ENCODE peak calls at places on chromosomes 2 and 18, in five cellular contexts. One of them, this sample, is unnamed.

GRCh38 chr18:48848641-48849143 is 102.1 kb downstream of the SMAD7 start:
- DNase-seq in stimulated activated CD8-positive, alpha-beta memory T cell treated with anti-CD3 and anti-CD28 coated beads, Interleukin-2, amount 100 ng/mL, for 1 hour: no peak
- DNase-seq in kidney: no peak
- DNase-seq in RKO: no peak
- DNase-seq in kidney epithelial cell: no peak
- DNase-seq in this sample: no peak

GRCh38 chr2:217790681-217791392 is 212.0 kb downstream of the TNS1 start:
- DNase-seq in kidney epithelial cell: no peak
- DNase-seq in kidney: no peak
- DNase-seq in stimulated activated CD8-positive, alpha-beta memory T cell treated with anti-CD3 and anti-CD28 coated beads, Interleukin-2, amount 100 ng/mL, for 1 hour: no peak
- DNase-seq in RKO: peak
- DNase-seq in this sample: peak

GRCh38 chr2:143426296-143426695 is 297.1 kb downstream of the ARHGAP15 start:
- DNase-seq in stimulated activated CD8-positive, alpha-beta memory T cell treated with anti-CD3 and anti-CD28 coated beads, Interleukin-2, amount 100 ng/mL, for 1 hour: no peak
- DNase-seq in kidney epithelial cell: peak
- DNase-seq in RKO: peak
- DNase-seq in kidney: no peak
- DNase-seq in this sample: no peak

GRCh38 chr2:199310654-199311275 is 147.0 kb downstream of the SATB2 start:
- DNase-seq in RKO: no peak
- DNase-seq in kidney epithelial cell: no peak
- DNase-seq in kidney: no peak
- DNase-seq in stimulated activated CD8-positive, alpha-beta memory T cell treated with anti-CD3 and anti-CD28 coated beads, Interleukin-2, amount 100 ng/mL, for 1 hour: no peak
- DNase-seq in this sample: no peak

GRCh38 chr2:25714740-25715139 is 41.4 kb upstream of the DTNB start:
- DNase-seq in kidney: no peak
- DNase-seq in RKO: peak
- DNase-seq in kidney epithelial cell: no peak
- DNase-seq in stimulated activated CD8-positive, alpha-beta memory T cell treated with anti-CD3 and anti-CD28 coated beads, Interleukin-2, amount 100 ng/mL, for 1 hour: no peak
- DNase-seq in this sample: no peak

GRCh38 chr2:42964444-42965081 is 172.2 kb upstream of the HAAO start:
- DNase-seq in kidney epithelial cell: no peak
- DNase-seq in stimulated activated CD8-positive, alpha-beta memory T cell treated with anti-CD3 and anti-CD28 coated beads, Interleukin-2, amount 100 ng/mL, for 1 hour: no peak
- DNase-seq in kidney: peak
- DNase-seq in RKO: no peak
- DNase-seq in this sample: peak

GRCh38 chr2:14944562-14945346 is 312.2 kb downstream of the LRATD1 start:
- DNase-seq in RKO: peak
- DNase-seq in kidney epithelial cell: no peak
- DNase-seq in stimulated activated CD8-positive, alpha-beta memory T cell treated with anti-CD3 and anti-CD28 coated beads, Interleukin-2, amount 100 ng/mL, for 1 hour: no peak
- DNase-seq in kidney: no peak
- DNase-seq in this sample: no peak

GRCh38 chr2:6184532-6185302 is 492.5 kb downstream of the SOX11 start:
- DNase-seq in kidney: no peak
- DNase-seq in kidney epithelial cell: peak
- DNase-seq in stimulated activated CD8-positive, alpha-beta memory T cell treated with anti-CD3 and anti-CD28 coated beads, Interleukin-2, amount 100 ng/mL, for 1 hour: no peak
- DNase-seq in RKO: no peak
- DNase-seq in this sample: no peak

GRCh38 chr18:3579701-3580100 is 129.7 kb downstream of the TGIF1 start:
- DNase-seq in kidney: no peak
- DNase-seq in RKO: peak
- DNase-seq in kidney epithelial cell: peak
- DNase-seq in stimulated activated CD8-positive, alpha-beta memory T cell treated with anti-CD3 and anti-CD28 coated beads, Interleukin-2, amount 100 ng/mL, for 1 hour: no peak
- DNase-seq in this sample: no peak

GRCh38 chr2:81327916-81328315 is 1023.4 kb upstream of the LRRTM1 start:
- DNase-seq in kidney: no peak
- DNase-seq in RKO: no peak
- DNase-seq in kidney epithelial cell: no peak
- DNase-seq in stimulated activated CD8-positive, alpha-beta memory T cell treated with anti-CD3 and anti-CD28 coated beads, Interleukin-2, amount 100 ng/mL, for 1 hour: no peak
- DNase-seq in this sample: peak

GRCh38 chr2:140455312-140455711 is 1675.1 kb upstream of the NXPH2 start:
- DNase-seq in stimulated activated CD8-positive, alpha-beta memory T cell treated with anti-CD3 and anti-CD28 coated beads, Interleukin-2, amount 100 ng/mL, for 1 hour: no peak
- DNase-seq in kidney: no peak
- DNase-seq in RKO: no peak
- DNase-seq in kidney epithelial cell: no peak
- DNase-seq in this sample: no peak

GRCh38 chr2:161436411-161436810 is 20.3 kb downstream of the TBR1 start:
- DNase-seq in kidney epithelial cell: no peak
- DNase-seq in RKO: peak
- DNase-seq in stimulated activated CD8-positive, alpha-beta memory T cell treated with anti-CD3 and anti-CD28 coated beads, Interleukin-2, amount 100 ng/mL, for 1 hour: no peak
- DNase-seq in kidney: no peak
- DNase-seq in this sample: no peak

GRCh38 chr18:25592804-25593360 is 240.9 kb upstream of the ZNF521 start:
- DNase-seq in stimulated activated CD8-positive, alpha-beta memory T cell treated with anti-CD3 and anti-CD28 coated beads, Interleukin-2, amount 100 ng/mL, for 1 hour: no peak
- DNase-seq in kidney: no peak
- DNase-seq in kidney epithelial cell: no peak
- DNase-seq in RKO: no peak
- DNase-seq in this sample: no peak

GRCh38 chr2:128901572-128902391 is 583.1 kb upstream of the HS6ST1 start:
- DNase-seq in kidney epithelial cell: no peak
- DNase-seq in RKO: no peak
- DNase-seq in stimulated activated CD8-positive, alpha-beta memory T cell treated with anti-CD3 and anti-CD28 coated beads, Interleukin-2, amount 100 ng/mL, for 1 hour: no peak
- DNase-seq in kidney: peak
- DNase-seq in this sample: no peak

GRCh38 chr2:144127693-144128092 is 392.2 kb downstream of the ZEB2 start:
- DNase-seq in RKO: no peak
- DNase-seq in kidney: no peak
- DNase-seq in stimulated activated CD8-positive, alpha-beta memory T cell treated with anti-CD3 and anti-CD28 coated beads, Interleukin-2, amount 100 ng/mL, for 1 hour: no peak
- DNase-seq in kidney epithelial cell: no peak
- DNase-seq in this sample: no peak

GRCh38 chr2:225428360-225428759 is 28.9 kb downstream of the NYAP2 start:
- DNase-seq in RKO: no peak
- DNase-seq in kidney epithelial cell: no peak
- DNase-seq in kidney: no peak
- DNase-seq in stimulated activated CD8-positive, alpha-beta memory T cell treated with anti-CD3 and anti-CD28 coated beads, Interleukin-2, amount 100 ng/mL, for 1 hour: no peak
- DNase-seq in this sample: no peak

GRCh38 chr18:53426656-53427055 is 797.8 kb downstream of the MBD2 start:
- DNase-seq in stimulated activated CD8-positive, alpha-beta memory T cell treated with anti-CD3 and anti-CD28 coated beads, Interleukin-2, amount 100 ng/mL, for 1 hour: no peak
- DNase-seq in kidney: no peak
- DNase-seq in RKO: no peak
- DNase-seq in kidney epithelial cell: no peak
- DNase-seq in this sample: no peak

GRCh38 chr2:43848174-43848573 is 9.4 kb downstream of the ABCG8 start:
- DNase-seq in kidney: no peak
- DNase-seq in RKO: no peak
- DNase-seq in kidney epithelial cell: no peak
- DNase-seq in stimulated activated CD8-positive, alpha-beta memory T cell treated with anti-CD3 and anti-CD28 coated beads, Interleukin-2, amount 100 ng/mL, for 1 hour: no peak
- DNase-seq in this sample: no peak

GRCh38 chr2:201130524-201131186 is 14.7 kb downstream of the CFLAR start:
- DNase-seq in stimulated activated CD8-positive, alpha-beta memory T cell treated with anti-CD3 and anti-CD28 coated beads, Interleukin-2, amount 100 ng/mL, for 1 hour: no peak
- DNase-seq in kidney: no peak
- DNase-seq in RKO: peak
- DNase-seq in kidney epithelial cell: no peak
- DNase-seq in this sample: peak

GRCh38 chr18:23835506-23835905 is 146.3 kb downstream of the LAMA3 start:
- DNase-seq in kidney epithelial cell: no peak
- DNase-seq in stimulated activated CD8-positive, alpha-beta memory T cell treated with anti-CD3 and anti-CD28 coated beads, Interleukin-2, amount 100 ng/mL, for 1 hour: no peak
- DNase-seq in RKO: no peak
- DNase-seq in kidney: no peak
- DNase-seq in this sample: no peak

GRCh38 chr2:132654968-132655367 is 15.0 kb downstream of the LYPD1 start:
- DNase-seq in kidney epithelial cell: no peak
- DNase-seq in RKO: no peak
- DNase-seq in stimulated activated CD8-positive, alpha-beta memory T cell treated with anti-CD3 and anti-CD28 coated beads, Interleukin-2, amount 100 ng/mL, for 1 hour: no peak
- DNase-seq in kidney: no peak
- DNase-seq in this sample: no peak

GRCh38 chr2:25825238-25825637 is 53.0 kb downstream of the ASXL2 start:
- DNase-seq in kidney: no peak
- DNase-seq in stimulated activated CD8-positive, alpha-beta memory T cell treated with anti-CD3 and anti-CD28 coated beads, Interleukin-2, amount 100 ng/mL, for 1 hour: no peak
- DNase-seq in kidney epithelial cell: no peak
- DNase-seq in RKO: no peak
- DNase-seq in this sample: no peak

GRCh38 chr18:58113337-58113736 is 69.3 kb downstream of the NEDD4L start:
- DNase-seq in stimulated activated CD8-positive, alpha-beta memory T cell treated with anti-CD3 and anti-CD28 coated beads, Interleukin-2, amount 100 ng/mL, for 1 hour: no peak
- DNase-seq in kidney: no peak
- DNase-seq in kidney epithelial cell: no peak
- DNase-seq in RKO: no peak
- DNase-seq in this sample: no peak

GRCh38 chr2:2569306-2569705 is 238.2 kb upstream of the MYT1L start:
- DNase-seq in RKO: no peak
- DNase-seq in kidney: no peak
- DNase-seq in kidney epithelial cell: no peak
- DNase-seq in stimulated activated CD8-positive, alpha-beta memory T cell treated with anti-CD3 and anti-CD28 coated beads, Interleukin-2, amount 100 ng/mL, for 1 hour: no peak
- DNase-seq in this sample: no peak

GRCh38 chr2:85307527-85307897 is 20.3 kb downstream of the TGOLN2 start:
- DNase-seq in kidney: no peak
- DNase-seq in stimulated activated CD8-positive, alpha-beta memory T cell treated with anti-CD3 and anti-CD28 coated beads, Interleukin-2, amount 100 ng/mL, for 1 hour: no peak
- DNase-seq in RKO: no peak
- DNase-seq in kidney epithelial cell: no peak
- DNase-seq in this sample: no peak

GRCh38 chr2:44291281-44292248 is 16.3 kb downstream of the SLC3A1 start:
- DNase-seq in kidney: peak
- DNase-seq in stimulated activated CD8-positive, alpha-beta memory T cell treated with anti-CD3 and anti-CD28 coated beads, Interleukin-2, amount 100 ng/mL, for 1 hour: no peak
- DNase-seq in kidney epithelial cell: peak
- DNase-seq in RKO: peak
- DNase-seq in this sample: peak

GRCh38 chr2:42340045-42340937 is 20.7 kb downstream of the COX7A2L start:
- DNase-seq in kidney epithelial cell: no peak
- DNase-seq in kidney: no peak
- DNase-seq in stimulated activated CD8-positive, alpha-beta memory T cell treated with anti-CD3 and anti-CD28 coated beads, Interleukin-2, amount 100 ng/mL, for 1 hour: no peak
- DNase-seq in RKO: no peak
- DNase-seq in this sample: no peak

GRCh38 chr18:80190311-80190710 is 57.0 kb downstream of the PARD6G start:
- DNase-seq in kidney: no peak
- DNase-seq in stimulated activated CD8-positive, alpha-beta memory T cell treated with anti-CD3 and anti-CD28 coated beads, Interleukin-2, amount 100 ng/mL, for 1 hour: no peak
- DNase-seq in kidney epithelial cell: no peak
- DNase-seq in RKO: no peak
- DNase-seq in this sample: no peak

GRCh38 chr2:181393472-181393871 is 63.7 kb upstream of the ITGA4 start:
- DNase-seq in RKO: peak
- DNase-seq in kidney: no peak
- DNase-seq in stimulated activated CD8-positive, alpha-beta memory T cell treated with anti-CD3 and anti-CD28 coated beads, Interleukin-2, amount 100 ng/mL, for 1 hour: no peak
- DNase-seq in kidney epithelial cell: peak
- DNase-seq in this sample: no peak

GRCh38 chr18:3453540-3454364 is 3.8 kb downstream of the TGIF1 start:
- DNase-seq in RKO: peak
- DNase-seq in kidney: peak
- DNase-seq in kidney epithelial cell: no peak
- DNase-seq in stimulated activated CD8-positive, alpha-beta memory T cell treated with anti-CD3 and anti-CD28 coated beads, Interleukin-2, amount 100 ng/mL, for 1 hour: no peak
- DNase-seq in this sample: peak

GRCh38 chr2:223995569-223995968 is 38.3 kb downstream of the MRPL44 start:
- DNase-seq in kidney epithelial cell: no peak
- DNase-seq in stimulated activated CD8-positive, alpha-beta memory T cell treated with anti-CD3 and anti-CD28 coated beads, Interleukin-2, amount 100 ng/mL, for 1 hour: no peak
- DNase-seq in RKO: peak
- DNase-seq in kidney: no peak
- DNase-seq in this sample: no peak

GRCh38 chr2:132582360-132582759 is 87.6 kb downstream of the LYPD1 start:
- DNase-seq in stimulated activated CD8-positive, alpha-beta memory T cell treated with anti-CD3 and anti-CD28 coated beads, Interleukin-2, amount 100 ng/mL, for 1 hour: no peak
- DNase-seq in kidney: no peak
- DNase-seq in RKO: no peak
- DNase-seq in kidney epithelial cell: no peak
- DNase-seq in this sample: no peak